ENCODE peak calls at places on chromosome 5, in ten cellular contexts. U, Q, G, M, C, H, B, L, O and V are unnamed samples.

GRCh38 chr5:142007237-142007544 is 5.6 kb downstream of the GNPDA1 start:
- DNase-seq in U (no peak), Q (no peak), G (no peak), M (no peak), C (no peak), H (no peak), B (no peak), L (no peak), O (no peak), V (no peak)

GRCh38 chr5:133827001-133827400 is 141.4 kb downstream of the C5orf15 start:
- DNase-seq in U (no peak), Q (no peak), G (no peak), M (no peak), C (no peak), H (no peak), B (no peak), L (no peak), O (no peak), V (no peak)

GRCh38 chr5:166845044-166845443 is 1446.4 kb upstream of the WWC1 start:
- DNase-seq in U (no peak), Q (peak), G (no peak), M (no peak), C (no peak), H (no peak), B (peak), L (peak), O (peak), V (no peak)

GRCh38 chr5:171524461-171524860 is 105.0 kb downstream of the FGF18 start:
- DNase-seq in U (no peak), Q (no peak), G (no peak), M (no peak), C (no peak), H (no peak), B (no peak), L (no peak), O (no peak), V (no peak)

GRCh38 chr5:138738399-138738798 is 14.8 kb upstream of the CTNNA1 start:
- DNase-seq in U (no peak), Q (no peak), G (no peak), M (no peak), C (no peak), H (no peak), B (no peak), L (no peak), O (no peak), V (no peak)

GRCh38 chr5:106172681-106173532 is 1497.8 kb downstream of the EFNA5 start:
- DNase-seq in U (no peak), Q (no peak), G (no peak), M (no peak), C (no peak), H (no peak), B (no peak), L (no peak), O (peak), V (no peak)

GRCh38 chr5:67842806-67843205 is 372.8 kb upstream of the PIK3R1 start:
- DNase-seq in U (no peak), Q (peak), G (no peak), M (no peak), C (no peak), H (no peak), B (no peak), L (peak), O (no peak), V (no peak)

GRCh38 chr5:854217-854616 is 3.4 kb upstream of the ZDHHC11 start:
- DNase-seq in U (no peak), Q (no peak), G (no peak), M (no peak), C (no peak), H (no peak), B (no peak), L (no peak), O (no peak), V (peak)

GRCh38 chr5:80958611-80959010 is 1.6 kb upstream of the RASGRF2 start:
- DNase-seq in U (no peak), Q (no peak), G (no peak), M (no peak), C (no peak), H (no peak), B (no peak), L (no peak), O (no peak), V (no peak)

GRCh38 chr5:3958389-3958788 is 362.8 kb downstream of the IRX1 start:
- DNase-seq in U (no peak), Q (no peak), G (no peak), M (no peak), C (no peak), H (no peak), B (no peak), L (no peak), O (no peak), V (no peak)

GRCh38 chr5:36492998-36493655 is 113.3 kb upstream of the SLC1A3 start:
- DNase-seq in U (no peak), Q (no peak), G (no peak), M (no peak), C (no peak), H (no peak), B (no peak), L (peak), O (no peak), V (no peak)

GRCh38 chr5:145776886-145777285 is 58.3 kb downstream of the PRELID2 start:
- DNase-seq in U (no peak), Q (no peak), G (no peak), M (no peak), C (no peak), H (no peak), B (no peak), L (peak), O (peak), V (no peak)

GRCh38 chr5:158070855-158071254 is 211.9 kb upstream of the CLINT1 start:
- DNase-seq in U (no peak), Q (no peak), G (no peak), M (no peak), C (no peak), H (no peak), B (no peak), L (peak), O (no peak), V (no peak)

GRCh38 chr5:36417668-36418067 is 116.0 kb upstream of the RANBP3L start:
- DNase-seq in U (no peak), Q (peak), G (no peak), M (no peak), C (no peak), H (no peak), B (no peak), L (no peak), O (no peak), V (no peak)

GRCh38 chr5:140114341-140115185 is 654 bp downstream of the PURA start:
- DNase-seq in U (no peak), Q (peak), G (peak), M (no peak), C (no peak), H (no peak), B (peak), L (peak), O (peak), V (peak)

GRCh38 chr5:58133631-58134296 is 326.1 kb downstream of the PLK2 start:
- DNase-seq in U (no peak), Q (no peak), G (no peak), M (no peak), C (no peak), H (no peak), B (no peak), L (peak), O (peak), V (no peak)

GRCh38 chr5:173778784-173779304 is 109.3 kb upstream of the CPEB4 start:
- DNase-seq in U (no peak), Q (no peak), G (no peak), M (no peak), C (no peak), H (no peak), B (no peak), L (no peak), O (no peak), V (no peak)

GRCh38 chr5:176469293-176469692 is 21.1 kb downstream of the FAF2 start:
- DNase-seq in U (no peak), Q (no peak), G (no peak), M (no peak), C (no peak), H (no peak), B (no peak), L (no peak), O (no peak), V (no peak)

GRCh38 chr5:178740181-178740557 is 9.7 kb upstream of the ZNF354A start:
- DNase-seq in U (no peak), Q (no peak), G (no peak), M (no peak), C (no peak), H (no peak), B (no peak), L (no peak), O (no peak), V (no peak)

GRCh38 chr5:145681686-145682085 is 153.5 kb downstream of the PRELID2 start:
- DNase-seq in U (no peak), Q (peak), G (peak), M (no peak), C (no peak), H (peak), B (peak), L (peak), O (peak), V (no peak)

GRCh38 chr5:65811895-65812294 is 89.9 kb downstream of the NLN start:
- DNase-seq in U (no peak), Q (no peak), G (no peak), M (no peak), C (no peak), H (no peak), B (no peak), L (no peak), O (peak), V (no peak)

GRCh38 chr5:2188661-2189060 is 305.9 kb upstream of the IRX4 start:
- DNase-seq in U (no peak), Q (no peak), G (no peak), M (no peak), C (no peak), H (no peak), B (no peak), L (no peak), O (no peak), V (no peak)

GRCh38 chr5:138408023-138408422 is 30.8 kb upstream of the REEP2 start:
- DNase-seq in U (no peak), Q (no peak), G (no peak), M (no peak), C (no peak), H (no peak), B (no peak), L (no peak), O (no peak), V (no peak)

GRCh38 chr5:1336749-1337489 is 8.0 kb downstream of the CLPTM1L start:
- DNase-seq in U (no peak), Q (no peak), G (no peak), M (no peak), C (no peak), H (no peak), B (no peak), L (no peak), O (no peak), V (peak)

GRCh38 chr5:134626369-134627014 is 6.1 kb downstream of the SAR1B start:
- DNase-seq in U (no peak), Q (no peak), G (no peak), M (no peak), C (no peak), H (no peak), B (no peak), L (peak), O (no peak), V (no peak)

GRCh38 chr5:137431051-137431450 is 68.1 kb downstream of the SPOCK1 start:
- DNase-seq in U (no peak), Q (no peak), G (no peak), M (no peak), C (no peak), H (no peak), B (no peak), L (no peak), O (no peak), V (no peak)

GRCh38 chr5:173178369-173178910 is 34.1 kb downstream of the BNIP1 start:
- DNase-seq in U (no peak), Q (no peak), G (no peak), M (no peak), C (no peak), H (no peak), B (no peak), L (no peak), O (no peak), V (no peak)

GRCh38 chr5:99651296-99651695 is 722.5 kb upstream of the CHD1 start:
- DNase-seq in U (no peak), Q (no peak), G (no peak), M (no peak), C (no peak), H (no peak), B (no peak), L (no peak), O (no peak), V (no peak)

GRCh38 chr5:68060382-68060781 is 155.2 kb upstream of the PIK3R1 start:
- DNase-seq in U (no peak), Q (no peak), G (no peak), M (no peak), C (no peak), H (no peak), B (no peak), L (no peak), O (no peak), V (no peak)

GRCh38 chr5:169128679-169129078 is 172.3 kb downstream of the SLIT3 start:
- DNase-seq in U (no peak), Q (no peak), G (no peak), M (no peak), C (no peak), H (no peak), B (no peak), L (no peak), O (no peak), V (no peak)

GRCh38 chr5:53543401-53543800 is 17.0 kb upstream of the NDUFS4 start:
- DNase-seq in U (no peak), Q (no peak), G (no peak), M (peak), C (no peak), H (no peak), B (no peak), L (peak), O (peak), V (no peak)

GRCh38 chr5:134521831-134522230 is 3.6 kb upstream of the JADE2 start:
- DNase-seq in U (no peak), Q (no peak), G (no peak), M (no peak), C (no peak), H (no peak), B (no peak), L (no peak), O (no peak), V (no peak)

GRCh38 chr5:111946556-111946955 is 189.6 kb upstream of the NREP start:
- DNase-seq in U (no peak), Q (no peak), G (no peak), M (no peak), C (no peak), H (no peak), B (no peak), L (no peak), O (no peak), V (no peak)

GRCh38 chr5:66658516-66658915 is 62.3 kb downstream of the MAST4 start:
- DNase-seq in U (no peak), Q (no peak), G (no peak), M (no peak), C (no peak), H (no peak), B (no peak), L (no peak), O (no peak), V (no peak)

GRCh38 chr5:8457187-8458037 is 588.5 kb downstream of the MTRR start:
- DNase-seq in U (peak), Q (peak), G (peak), M (peak), C (no peak), H (peak), B (peak), L (peak), O (no peak), V (peak)

GRCh38 chr5:174500636-174501035 is 223.7 kb upstream of the MSX2 start:
- DNase-seq in U (no peak), Q (no peak), G (no peak), M (no peak), C (no peak), H (no peak), B (no peak), L (no peak), O (no peak), V (no peak)

GRCh38 chr5:143896981-143897380 is 85.0 kb downstream of the HMHB1 start:
- DNase-seq in U (no peak), Q (no peak), G (no peak), M (no peak), C (no peak), H (no peak), B (no peak), L (peak), O (no peak), V (no peak)

GRCh38 chr5:93574939-93575241 is 6.1 kb downstream of the NR2F1-AS1 start:
- DNase-seq in U (no peak), Q (no peak), G (no peak), M (no peak), C (no peak), H (no peak), B (no peak), L (no peak), O (no peak), V (no peak)

GRCh38 chr5:18404039-18404438 is 769.8 kb downstream of the TAF11L14 start:
- DNase-seq in U (no peak), Q (no peak), G (no peak), M (no peak), C (no peak), H (no peak), B (no peak), L (no peak), O (no peak), V (no peak)